ENCODE peak calls at places on chromosome 21, in six cellular contexts. One of them, this sample, is unnamed.

GRCh38 chr21:36288651-36289243 is 31.2 kb upstream of the MORC3 start:
- DNase-seq in type B pancreatic cell: no peak
- DNase-seq in activated T-cell treated with anti-CD3 and anti-CD28 coated beads, Interleukin-2, amount 50 U/mL, for 72 hours: no peak
- DNase-seq in stimulated activated CD8-positive, alpha-beta memory T cell treated with anti-CD3 and anti-CD28 coated beads, Interleukin-4, amount 100 ng/mL, for 24 hours: no peak
- DNase-seq in psoas muscle: no peak
- DNase-seq in right lobe of liver: no peak
- DNase-seq in this sample: no peak

GRCh38 chr21:25638634-25639166 is 358 bp upstream of the JAM2 start:
- DNase-seq in right lobe of liver: no peak
- DNase-seq in activated T-cell treated with anti-CD3 and anti-CD28 coated beads, Interleukin-2, amount 50 U/mL, for 72 hours: no peak
- DNase-seq in psoas muscle: no peak
- DNase-seq in type B pancreatic cell: no peak
- DNase-seq in stimulated activated CD8-positive, alpha-beta memory T cell treated with anti-CD3 and anti-CD28 coated beads, Interleukin-4, amount 100 ng/mL, for 24 hours: no peak
- DNase-seq in this sample: no peak

GRCh38 chr21:29145837-29146453 is 15.5 kb downstream of the MAP3K7CL start:
- DNase-seq in right lobe of liver: no peak
- DNase-seq in activated T-cell treated with anti-CD3 and anti-CD28 coated beads, Interleukin-2, amount 50 U/mL, for 72 hours: no peak
- DNase-seq in psoas muscle: no peak
- DNase-seq in type B pancreatic cell: no peak
- DNase-seq in stimulated activated CD8-positive, alpha-beta memory T cell treated with anti-CD3 and anti-CD28 coated beads, Interleukin-4, amount 100 ng/mL, for 24 hours: no peak
- DNase-seq in this sample: no peak

GRCh38 chr21:22076471-22076870 is 1078.3 kb downstream of the NCAM2 start:
- DNase-seq in right lobe of liver: no peak
- DNase-seq in psoas muscle: no peak
- DNase-seq in activated T-cell treated with anti-CD3 and anti-CD28 coated beads, Interleukin-2, amount 50 U/mL, for 72 hours: no peak
- DNase-seq in stimulated activated CD8-positive, alpha-beta memory T cell treated with anti-CD3 and anti-CD28 coated beads, Interleukin-4, amount 100 ng/mL, for 24 hours: no peak
- DNase-seq in type B pancreatic cell: no peak
- DNase-seq in this sample: no peak

GRCh38 chr21:42406201-42406601 is 2.5 kb downstream of the UBASH3A start:
- DNase-seq in stimulated activated CD8-positive, alpha-beta memory T cell treated with anti-CD3 and anti-CD28 coated beads, Interleukin-4, amount 100 ng/mL, for 24 hours: no peak
- DNase-seq in psoas muscle: no peak
- DNase-seq in type B pancreatic cell: no peak
- DNase-seq in activated T-cell treated with anti-CD3 and anti-CD28 coated beads, Interleukin-2, amount 50 U/mL, for 72 hours: peak; percentile 71
- DNase-seq in right lobe of liver: no peak
- DNase-seq in this sample: no peak

GRCh38 chr21:22993822-22994574 is 1995.8 kb downstream of the NCAM2 start:
- DNase-seq in activated T-cell treated with anti-CD3 and anti-CD28 coated beads, Interleukin-2, amount 50 U/mL, for 72 hours: no peak
- DNase-seq in right lobe of liver: no peak
- DNase-seq in psoas muscle: no peak
- DNase-seq in stimulated activated CD8-positive, alpha-beta memory T cell treated with anti-CD3 and anti-CD28 coated beads, Interleukin-4, amount 100 ng/mL, for 24 hours: no peak
- DNase-seq in type B pancreatic cell: no peak
- DNase-seq in this sample: no peak

GRCh38 chr21:37983336-37984095 is 67.3 kb upstream of the KCNJ6 start:
- DNase-seq in psoas muscle: no peak
- DNase-seq in right lobe of liver: no peak
- DNase-seq in stimulated activated CD8-positive, alpha-beta memory T cell treated with anti-CD3 and anti-CD28 coated beads, Interleukin-4, amount 100 ng/mL, for 24 hours: no peak
- DNase-seq in type B pancreatic cell: no peak
- DNase-seq in activated T-cell treated with anti-CD3 and anti-CD28 coated beads, Interleukin-2, amount 50 U/mL, for 72 hours: no peak
- DNase-seq in this sample: no peak

GRCh38 chr21:45423968-45424853 is 19.2 kb downstream of the COL18A1 start:
- DNase-seq in right lobe of liver: peak; percentile 17
- DNase-seq in stimulated activated CD8-positive, alpha-beta memory T cell treated with anti-CD3 and anti-CD28 coated beads, Interleukin-4, amount 100 ng/mL, for 24 hours: no peak
- DNase-seq in activated T-cell treated with anti-CD3 and anti-CD28 coated beads, Interleukin-2, amount 50 U/mL, for 72 hours: no peak
- DNase-seq in type B pancreatic cell: no peak
- DNase-seq in psoas muscle: no peak
- DNase-seq in this sample: no peak

GRCh38 chr21:38733973-38734546 is 71.7 kb upstream of the ETS2 start:
- DNase-seq in activated T-cell treated with anti-CD3 and anti-CD28 coated beads, Interleukin-2, amount 50 U/mL, for 72 hours: peak; percentile 84
- DNase-seq in psoas muscle: peak; percentile 87
- DNase-seq in right lobe of liver: peak; percentile 88
- DNase-seq in type B pancreatic cell: peak; percentile 93
- DNase-seq in stimulated activated CD8-positive, alpha-beta memory T cell treated with anti-CD3 and anti-CD28 coated beads, Interleukin-4, amount 100 ng/mL, for 24 hours: peak; percentile 69
- DNase-seq in this sample: peak; percentile 85

GRCh38 chr21:38140192-38140905 is 116.4 kb upstream of the KCNJ15 start:
- DNase-seq in stimulated activated CD8-positive, alpha-beta memory T cell treated with anti-CD3 and anti-CD28 coated beads, Interleukin-4, amount 100 ng/mL, for 24 hours: no peak
- DNase-seq in psoas muscle: peak; percentile 52
- DNase-seq in type B pancreatic cell: no peak
- DNase-seq in activated T-cell treated with anti-CD3 and anti-CD28 coated beads, Interleukin-2, amount 50 U/mL, for 72 hours: no peak
- DNase-seq in right lobe of liver: peak; percentile 75
- DNase-seq in this sample: no peak

GRCh38 chr21:45234127-45234526 is 53.6 kb downstream of the POFUT2 start:
- DNase-seq in type B pancreatic cell: no peak
- DNase-seq in activated T-cell treated with anti-CD3 and anti-CD28 coated beads, Interleukin-2, amount 50 U/mL, for 72 hours: no peak
- DNase-seq in right lobe of liver: no peak
- DNase-seq in psoas muscle: no peak
- DNase-seq in stimulated activated CD8-positive, alpha-beta memory T cell treated with anti-CD3 and anti-CD28 coated beads, Interleukin-4, amount 100 ng/mL, for 24 hours: no peak
- DNase-seq in this sample: no peak

GRCh38 chr21:41667136-41667535 is 99.7 kb downstream of the RIPK4 start:
- DNase-seq in type B pancreatic cell: no peak
- DNase-seq in right lobe of liver: no peak
- DNase-seq in psoas muscle: no peak
- DNase-seq in stimulated activated CD8-positive, alpha-beta memory T cell treated with anti-CD3 and anti-CD28 coated beads, Interleukin-4, amount 100 ng/mL, for 24 hours: no peak
- DNase-seq in activated T-cell treated with anti-CD3 and anti-CD28 coated beads, Interleukin-2, amount 50 U/mL, for 72 hours: no peak
- DNase-seq in this sample: no peak

GRCh38 chr21:31644648-31645047 is 14.8 kb upstream of the SOD1 start:
- DNase-seq in activated T-cell treated with anti-CD3 and anti-CD28 coated beads, Interleukin-2, amount 50 U/mL, for 72 hours: no peak
- DNase-seq in stimulated activated CD8-positive, alpha-beta memory T cell treated with anti-CD3 and anti-CD28 coated beads, Interleukin-4, amount 100 ng/mL, for 24 hours: no peak
- DNase-seq in type B pancreatic cell: peak; percentile 27
- DNase-seq in right lobe of liver: no peak
- DNase-seq in psoas muscle: no peak
- DNase-seq in this sample: no peak

GRCh38 chr21:25809013-25809412 is 74.2 kb downstream of the GABPA start:
- DNase-seq in stimulated activated CD8-positive, alpha-beta memory T cell treated with anti-CD3 and anti-CD28 coated beads, Interleukin-4, amount 100 ng/mL, for 24 hours: no peak
- DNase-seq in psoas muscle: no peak
- DNase-seq in activated T-cell treated with anti-CD3 and anti-CD28 coated beads, Interleukin-2, amount 50 U/mL, for 72 hours: no peak
- DNase-seq in type B pancreatic cell: no peak
- DNase-seq in right lobe of liver: no peak
- DNase-seq in this sample: no peak

GRCh38 chr21:45504021-45504515 is 38.2 kb downstream of the SLC19A1 start:
- DNase-seq in activated T-cell treated with anti-CD3 and anti-CD28 coated beads, Interleukin-2, amount 50 U/mL, for 72 hours: no peak
- DNase-seq in right lobe of liver: peak; percentile 13
- DNase-seq in psoas muscle: peak; percentile 5
- DNase-seq in type B pancreatic cell: peak; percentile 68
- DNase-seq in stimulated activated CD8-positive, alpha-beta memory T cell treated with anti-CD3 and anti-CD28 coated beads, Interleukin-4, amount 100 ng/mL, for 24 hours: no peak
- DNase-seq in this sample: no peak

GRCh38 chr21:39022901-39023693 is 160.2 kb downstream of the PSMG1 start:
- DNase-seq in psoas muscle: peak; percentile 56
- DNase-seq in right lobe of liver: peak; percentile 80
- DNase-seq in activated T-cell treated with anti-CD3 and anti-CD28 coated beads, Interleukin-2, amount 50 U/mL, for 72 hours: no peak
- DNase-seq in type B pancreatic cell: no peak
- DNase-seq in stimulated activated CD8-positive, alpha-beta memory T cell treated with anti-CD3 and anti-CD28 coated beads, Interleukin-4, amount 100 ng/mL, for 24 hours: no peak
- DNase-seq in this sample: no peak

GRCh38 chr21:26528882-26529281 is 44.2 kb downstream of the CYYR1 start:
- DNase-seq in right lobe of liver: no peak
- DNase-seq in stimulated activated CD8-positive, alpha-beta memory T cell treated with anti-CD3 and anti-CD28 coated beads, Interleukin-4, amount 100 ng/mL, for 24 hours: no peak
- DNase-seq in type B pancreatic cell: no peak
- DNase-seq in activated T-cell treated with anti-CD3 and anti-CD28 coated beads, Interleukin-2, amount 50 U/mL, for 72 hours: no peak
- DNase-seq in psoas muscle: no peak
- DNase-seq in this sample: no peak

GRCh38 chr21:33761104-33762036 is 119.1 kb downstream of the ITSN1 start:
- DNase-seq in type B pancreatic cell: no peak
- DNase-seq in activated T-cell treated with anti-CD3 and anti-CD28 coated beads, Interleukin-2, amount 50 U/mL, for 72 hours: no peak
- DNase-seq in psoas muscle: peak; percentile 19
- DNase-seq in stimulated activated CD8-positive, alpha-beta memory T cell treated with anti-CD3 and anti-CD28 coated beads, Interleukin-4, amount 100 ng/mL, for 24 hours: no peak
- DNase-seq in right lobe of liver: no peak
- DNase-seq in this sample: peak; percentile 64

GRCh38 chr21:43270800-43271261 is 102.0 kb downstream of the CRYAA start:
- DNase-seq in type B pancreatic cell: no peak
- DNase-seq in psoas muscle: peak; percentile 13
- DNase-seq in activated T-cell treated with anti-CD3 and anti-CD28 coated beads, Interleukin-2, amount 50 U/mL, for 72 hours: no peak
- DNase-seq in right lobe of liver: no peak
- DNase-seq in stimulated activated CD8-positive, alpha-beta memory T cell treated with anti-CD3 and anti-CD28 coated beads, Interleukin-4, amount 100 ng/mL, for 24 hours: no peak
- DNase-seq in this sample: no peak

GRCh38 chr21:46255166-46255565 is 26.6 kb upstream of the LSS start:
- DNase-seq in type B pancreatic cell: no peak
- DNase-seq in psoas muscle: no peak
- DNase-seq in activated T-cell treated with anti-CD3 and anti-CD28 coated beads, Interleukin-2, amount 50 U/mL, for 72 hours: no peak
- DNase-seq in stimulated activated CD8-positive, alpha-beta memory T cell treated with anti-CD3 and anti-CD28 coated beads, Interleukin-4, amount 100 ng/mL, for 24 hours: no peak
- DNase-seq in right lobe of liver: no peak
- DNase-seq in this sample: no peak

GRCh38 chr21:33443174-33443573 is 36.6 kb downstream of the TMEM50B start:
- DNase-seq in type B pancreatic cell: no peak
- DNase-seq in right lobe of liver: no peak
- DNase-seq in psoas muscle: no peak
- DNase-seq in activated T-cell treated with anti-CD3 and anti-CD28 coated beads, Interleukin-2, amount 50 U/mL, for 72 hours: no peak
- DNase-seq in stimulated activated CD8-positive, alpha-beta memory T cell treated with anti-CD3 and anti-CD28 coated beads, Interleukin-4, amount 100 ng/mL, for 24 hours: no peak
- DNase-seq in this sample: no peak

GRCh38 chr21:45523411-45524101 is 18.7 kb downstream of the SLC19A1 start:
- DNase-seq in stimulated activated CD8-positive, alpha-beta memory T cell treated with anti-CD3 and anti-CD28 coated beads, Interleukin-4, amount 100 ng/mL, for 24 hours: no peak
- DNase-seq in psoas muscle: peak; percentile 7
- DNase-seq in type B pancreatic cell: peak; percentile 64
- DNase-seq in activated T-cell treated with anti-CD3 and anti-CD28 coated beads, Interleukin-2, amount 50 U/mL, for 72 hours: no peak
- DNase-seq in right lobe of liver: peak; percentile 22
- DNase-seq in this sample: no peak

GRCh38 chr21:46517361-46517760 is 58.7 kb downstream of the DIP2A start:
- DNase-seq in psoas muscle: peak; percentile 41
- DNase-seq in right lobe of liver: peak; percentile 85
- DNase-seq in type B pancreatic cell: no peak
- DNase-seq in activated T-cell treated with anti-CD3 and anti-CD28 coated beads, Interleukin-2, amount 50 U/mL, for 72 hours: no peak
- DNase-seq in stimulated activated CD8-positive, alpha-beta memory T cell treated with anti-CD3 and anti-CD28 coated beads, Interleukin-4, amount 100 ng/mL, for 24 hours: no peak
- DNase-seq in this sample: no peak

GRCh38 chr21:34603002-34603709 is 11.8 kb downstream of the RCAN1 start:
- DNase-seq in activated T-cell treated with anti-CD3 and anti-CD28 coated beads, Interleukin-2, amount 50 U/mL, for 72 hours: peak; percentile 78
- DNase-seq in stimulated activated CD8-positive, alpha-beta memory T cell treated with anti-CD3 and anti-CD28 coated beads, Interleukin-4, amount 100 ng/mL, for 24 hours: peak; percentile 44
- DNase-seq in right lobe of liver: peak; percentile 85
- DNase-seq in psoas muscle: peak; percentile 84
- DNase-seq in type B pancreatic cell: peak; percentile 88
- DNase-seq in this sample: no peak

GRCh38 chr21:16205527-16205926 is 475.7 kb downstream of the USP25 start:
- DNase-seq in right lobe of liver: no peak
- DNase-seq in activated T-cell treated with anti-CD3 and anti-CD28 coated beads, Interleukin-2, amount 50 U/mL, for 72 hours: no peak
- DNase-seq in stimulated activated CD8-positive, alpha-beta memory T cell treated with anti-CD3 and anti-CD28 coated beads, Interleukin-4, amount 100 ng/mL, for 24 hours: no peak
- DNase-seq in psoas muscle: no peak
- DNase-seq in type B pancreatic cell: no peak
- DNase-seq in this sample: no peak

GRCh38 chr21:32994305-32994704 is 31.4 kb upstream of the OLIG2 start:
- DNase-seq in psoas muscle: no peak
- DNase-seq in type B pancreatic cell: no peak
- DNase-seq in right lobe of liver: no peak
- DNase-seq in stimulated activated CD8-positive, alpha-beta memory T cell treated with anti-CD3 and anti-CD28 coated beads, Interleukin-4, amount 100 ng/mL, for 24 hours: no peak
- DNase-seq in activated T-cell treated with anti-CD3 and anti-CD28 coated beads, Interleukin-2, amount 50 U/mL, for 72 hours: no peak
- DNase-seq in this sample: no peak

GRCh38 chr21:17925900-17926299 is 106.7 kb upstream of the C21orf91 start:
- DNase-seq in psoas muscle: no peak
- DNase-seq in type B pancreatic cell: no peak
- DNase-seq in activated T-cell treated with anti-CD3 and anti-CD28 coated beads, Interleukin-2, amount 50 U/mL, for 72 hours: no peak
- DNase-seq in stimulated activated CD8-positive, alpha-beta memory T cell treated with anti-CD3 and anti-CD28 coated beads, Interleukin-4, amount 100 ng/mL, for 24 hours: no peak
- DNase-seq in right lobe of liver: no peak
- DNase-seq in this sample: no peak

GRCh38 chr21:21165063-21165645 is 166.9 kb downstream of the NCAM2 start:
- DNase-seq in type B pancreatic cell: no peak
- DNase-seq in psoas muscle: no peak
- DNase-seq in activated T-cell treated with anti-CD3 and anti-CD28 coated beads, Interleukin-2, amount 50 U/mL, for 72 hours: no peak
- DNase-seq in stimulated activated CD8-positive, alpha-beta memory T cell treated with anti-CD3 and anti-CD28 coated beads, Interleukin-4, amount 100 ng/mL, for 24 hours: no peak
- DNase-seq in right lobe of liver: no peak
- DNase-seq in this sample: no peak

GRCh38 chr21:35529141-35529863 is 480.2 kb upstream of the RUNX1 start:
- DNase-seq in right lobe of liver: no peak
- DNase-seq in psoas muscle: no peak
- DNase-seq in stimulated activated CD8-positive, alpha-beta memory T cell treated with anti-CD3 and anti-CD28 coated beads, Interleukin-4, amount 100 ng/mL, for 24 hours: no peak
- DNase-seq in activated T-cell treated with anti-CD3 and anti-CD28 coated beads, Interleukin-2, amount 50 U/mL, for 72 hours: peak; percentile 25
- DNase-seq in type B pancreatic cell: no peak
- DNase-seq in this sample: no peak

GRCh38 chr21:42614811-42615342 is 38.5 kb upstream of the PDE9A start:
- DNase-seq in right lobe of liver: peak; percentile 54
- DNase-seq in type B pancreatic cell: no peak
- DNase-seq in stimulated activated CD8-positive, alpha-beta memory T cell treated with anti-CD3 and anti-CD28 coated beads, Interleukin-4, amount 100 ng/mL, for 24 hours: peak; percentile 17
- DNase-seq in psoas muscle: no peak
- DNase-seq in activated T-cell treated with anti-CD3 and anti-CD28 coated beads, Interleukin-2, amount 50 U/mL, for 72 hours: peak; percentile 61
- DNase-seq in this sample: no peak

GRCh38 chr21:27645285-27645684 is 678.4 kb upstream of the ADAMTS5 start:
- DNase-seq in stimulated activated CD8-positive, alpha-beta memory T cell treated with anti-CD3 and anti-CD28 coated beads, Interleukin-4, amount 100 ng/mL, for 24 hours: no peak
- DNase-seq in activated T-cell treated with anti-CD3 and anti-CD28 coated beads, Interleukin-2, amount 50 U/mL, for 72 hours: no peak
- DNase-seq in psoas muscle: no peak
- DNase-seq in type B pancreatic cell: no peak
- DNase-seq in right lobe of liver: no peak
- DNase-seq in this sample: no peak

GRCh38 chr21:21397464-21397863 is 399.3 kb downstream of the NCAM2 start:
- DNase-seq in right lobe of liver: no peak
- DNase-seq in activated T-cell treated with anti-CD3 and anti-CD28 coated beads, Interleukin-2, amount 50 U/mL, for 72 hours: no peak
- DNase-seq in psoas muscle: no peak
- DNase-seq in stimulated activated CD8-positive, alpha-beta memory T cell treated with anti-CD3 and anti-CD28 coated beads, Interleukin-4, amount 100 ng/mL, for 24 hours: no peak
- DNase-seq in type B pancreatic cell: no peak
- DNase-seq in this sample: no peak

GRCh38 chr21:42125571-42126544 is 54.7 kb downstream of the UMODL1 start:
- DNase-seq in type B pancreatic cell: no peak
- DNase-seq in activated T-cell treated with anti-CD3 and anti-CD28 coated beads, Interleukin-2, amount 50 U/mL, for 72 hours: no peak
- DNase-seq in stimulated activated CD8-positive, alpha-beta memory T cell treated with anti-CD3 and anti-CD28 coated beads, Interleukin-4, amount 100 ng/mL, for 24 hours: no peak
- DNase-seq in psoas muscle: no peak
- DNase-seq in right lobe of liver: no peak
- DNase-seq in this sample: no peak

GRCh38 chr21:46060596-46061061 is 37.3 kb upstream of the COL6A2 start:
- DNase-seq in type B pancreatic cell: no peak
- DNase-seq in psoas muscle: peak; percentile 82
- DNase-seq in right lobe of liver: no peak
- DNase-seq in activated T-cell treated with anti-CD3 and anti-CD28 coated beads, Interleukin-2, amount 50 U/mL, for 72 hours: peak; percentile 28
- DNase-seq in stimulated activated CD8-positive, alpha-beta memory T cell treated with anti-CD3 and anti-CD28 coated beads, Interleukin-4, amount 100 ng/mL, for 24 hours: peak; percentile 31
- DNase-seq in this sample: no peak

GRCh38 chr21:43829575-43830119 is 35.4 kb upstream of the AGPAT3 start:
- DNase-seq in type B pancreatic cell: no peak
- DNase-seq in stimulated activated CD8-positive, alpha-beta memory T cell treated with anti-CD3 and anti-CD28 coated beads, Interleukin-4, amount 100 ng/mL, for 24 hours: no peak
- DNase-seq in psoas muscle: no peak
- DNase-seq in right lobe of liver: no peak
- DNase-seq in activated T-cell treated with anti-CD3 and anti-CD28 coated beads, Interleukin-2, amount 50 U/mL, for 72 hours: no peak
- DNase-seq in this sample: no peak

GRCh38 chr21:45864436-45864835 is 117.1 kb upstream of the COL6A1 start:
- DNase-seq in type B pancreatic cell: no peak
- DNase-seq in right lobe of liver: no peak
- DNase-seq in stimulated activated CD8-positive, alpha-beta memory T cell treated with anti-CD3 and anti-CD28 coated beads, Interleukin-4, amount 100 ng/mL, for 24 hours: no peak
- DNase-seq in activated T-cell treated with anti-CD3 and anti-CD28 coated beads, Interleukin-2, amount 50 U/mL, for 72 hours: no peak
- DNase-seq in psoas muscle: no peak
- DNase-seq in this sample: no peak